ENCODE peak calls at places on chromosomes 16 and 17, in six cellular contexts. One of them, this sample, is unnamed.

GRCh38 chr16:73545713-73546112 is 497.8 kb upstream of the ZFHX3 start:
- DNase-seq in H1: no peak
- DNase-seq in thoracic aorta: no peak
- DNase-seq in BJ: no peak
- DNase-seq in heart left ventricle: no peak
- DNase-seq in foreskin fibroblast: no peak
- DNase-seq in this sample: no peak

GRCh38 chr16:71460246-71460645 is 1.8 kb downstream of the ZNF23 start:
- DNase-seq in H1: no peak
- DNase-seq in BJ: peak; percentile 79
- DNase-seq in foreskin fibroblast: peak; percentile 73
- DNase-seq in heart left ventricle: no peak
- DNase-seq in thoracic aorta: no peak
- DNase-seq in this sample: peak; percentile 73

GRCh38 chr17:29349409-29349808 is 40.8 kb upstream of the TAOK1 start:
- DNase-seq in thoracic aorta: no peak
- DNase-seq in BJ: no peak
- DNase-seq in H1: no peak
- DNase-seq in heart left ventricle: no peak
- DNase-seq in foreskin fibroblast: no peak
- DNase-seq in this sample: no peak

GRCh38 chr17:66620528-66620927 is 214.4 kb upstream of the CACNG5 start:
- DNase-seq in H1: no peak
- DNase-seq in BJ: no peak
- DNase-seq in thoracic aorta: no peak
- DNase-seq in heart left ventricle: no peak
- DNase-seq in foreskin fibroblast: no peak
- DNase-seq in this sample: no peak

GRCh38 chr17:73232587-73233373 is 28.9 kb downstream of the CPSF4L start:
- DNase-seq in foreskin fibroblast: no peak
- DNase-seq in heart left ventricle: peak; percentile 34
- DNase-seq in BJ: no peak
- DNase-seq in thoracic aorta: no peak
- DNase-seq in H1: no peak
- DNase-seq in this sample: no peak

GRCh38 chr17:12959441-12959840 is 58.4 kb downstream of the ELAC2 start:
- DNase-seq in heart left ventricle: no peak
- DNase-seq in foreskin fibroblast: no peak
- DNase-seq in thoracic aorta: no peak
- DNase-seq in BJ: no peak
- DNase-seq in H1: no peak
- DNase-seq in this sample: peak; percentile 51

GRCh38 chr16:49058382-49058781 is 223.3 kb downstream of the CBLN1 start:
- DNase-seq in heart left ventricle: no peak
- DNase-seq in BJ: no peak
- DNase-seq in H1: no peak
- DNase-seq in foreskin fibroblast: no peak
- DNase-seq in thoracic aorta: no peak
- DNase-seq in this sample: no peak

GRCh38 chr16:85172465-85173071 is 60.3 kb upstream of the CIBAR2 start:
- DNase-seq in thoracic aorta: no peak
- DNase-seq in BJ: no peak
- DNase-seq in foreskin fibroblast: peak; percentile 56
- DNase-seq in heart left ventricle: peak; percentile 69
- DNase-seq in H1: peak; percentile 70
- DNase-seq in this sample: no peak

GRCh38 chr17:7307686-7308624 is 527 bp downstream of the EIF5A start:
- DNase-seq in H1: peak; percentile 72
- DNase-seq in heart left ventricle: peak; percentile 68
- DNase-seq in foreskin fibroblast: peak; percentile 48
- DNase-seq in thoracic aorta: no peak
- DNase-seq in BJ: no peak
- DNase-seq in this sample: no peak

GRCh38 chr17:45246861-45247428 is 14.9 kb downstream of the SPATA32 start:
- DNase-seq in BJ: no peak
- DNase-seq in heart left ventricle: peak; percentile 52
- DNase-seq in thoracic aorta: no peak
- DNase-seq in foreskin fibroblast: no peak
- DNase-seq in H1: peak; percentile 83
- DNase-seq in this sample: no peak

GRCh38 chr16:56355221-56355620 is 70.1 kb downstream of the AMFR start:
- DNase-seq in H1: no peak
- DNase-seq in thoracic aorta: no peak
- DNase-seq in BJ: no peak
- DNase-seq in foreskin fibroblast: no peak
- DNase-seq in heart left ventricle: no peak
- DNase-seq in this sample: no peak

GRCh38 chr16:23064642-23065041 is 84.6 kb downstream of the USP31 start:
- DNase-seq in foreskin fibroblast: no peak
- DNase-seq in heart left ventricle: no peak
- DNase-seq in BJ: no peak
- DNase-seq in thoracic aorta: no peak
- DNase-seq in H1: no peak
- DNase-seq in this sample: no peak

GRCh38 chr17:75704963-75705875 is 16.0 kb upstream of the ITGB4 start:
- DNase-seq in H1: no peak
- DNase-seq in heart left ventricle: peak; percentile 58
- DNase-seq in BJ: no peak
- DNase-seq in foreskin fibroblast: no peak
- DNase-seq in thoracic aorta: no peak
- DNase-seq in this sample: no peak

GRCh38 chr17:67582632-67583230 is 135.0 kb upstream of the NOL11 start:
- DNase-seq in BJ: no peak
- DNase-seq in H1: no peak
- DNase-seq in foreskin fibroblast: no peak
- DNase-seq in heart left ventricle: no peak
- DNase-seq in thoracic aorta: no peak
- DNase-seq in this sample: no peak

GRCh38 chr17:46819906-46820351 is 1.4 kb upstream of the WNT3 start:
- DNase-seq in foreskin fibroblast: no peak
- DNase-seq in BJ: no peak
- DNase-seq in heart left ventricle: no peak
- DNase-seq in thoracic aorta: no peak
- DNase-seq in H1: peak; percentile 66
- DNase-seq in this sample: no peak

GRCh38 chr17:1769826-1770477 is 8.1 kb downstream of the SERPINF1 start:
- DNase-seq in heart left ventricle: no peak
- DNase-seq in foreskin fibroblast: no peak
- DNase-seq in BJ: no peak
- DNase-seq in H1: no peak
- DNase-seq in thoracic aorta: no peak
- DNase-seq in this sample: no peak

GRCh38 chr17:58576679-58577367 is 62.4 kb upstream of the MTMR4 start:
- DNase-seq in thoracic aorta: no peak
- DNase-seq in H1: no peak
- DNase-seq in BJ: no peak
- DNase-seq in foreskin fibroblast: no peak
- DNase-seq in heart left ventricle: no peak
- DNase-seq in this sample: no peak

GRCh38 chr16:28974007-28974436 is 556 bp upstream of the SPNS1 start:
- DNase-seq in foreskin fibroblast: peak; percentile 53
- DNase-seq in thoracic aorta: no peak
- DNase-seq in BJ: peak; percentile 7
- DNase-seq in H1: peak; percentile 71
- DNase-seq in heart left ventricle: peak; percentile 59
- DNase-seq in this sample: no peak

GRCh38 chr16:52320930-52321439 is 226.0 kb downstream of the TOX3 start:
- DNase-seq in BJ: no peak
- DNase-seq in heart left ventricle: no peak
- DNase-seq in foreskin fibroblast: no peak
- DNase-seq in H1: no peak
- DNase-seq in thoracic aorta: no peak
- DNase-seq in this sample: no peak

GRCh38 chr17:78736526-78737079 is 45.5 kb downstream of the CYTH1 start:
- DNase-seq in thoracic aorta: no peak
- DNase-seq in foreskin fibroblast: no peak
- DNase-seq in heart left ventricle: peak; percentile 84
- DNase-seq in H1: no peak
- DNase-seq in BJ: no peak
- DNase-seq in this sample: no peak

GRCh38 chr16:72125635-72126428 is 32.2 kb downstream of the DHX38 start:
- DNase-seq in foreskin fibroblast: no peak
- DNase-seq in BJ: no peak
- DNase-seq in heart left ventricle: no peak
- DNase-seq in H1: no peak
- DNase-seq in thoracic aorta: no peak
- DNase-seq in this sample: no peak

GRCh38 chr16:8730335-8730915 is 56.0 kb downstream of the ABAT start:
- DNase-seq in heart left ventricle: no peak
- DNase-seq in BJ: no peak
- DNase-seq in thoracic aorta: no peak
- DNase-seq in H1: no peak
- DNase-seq in foreskin fibroblast: no peak
- DNase-seq in this sample: no peak

DNA sequence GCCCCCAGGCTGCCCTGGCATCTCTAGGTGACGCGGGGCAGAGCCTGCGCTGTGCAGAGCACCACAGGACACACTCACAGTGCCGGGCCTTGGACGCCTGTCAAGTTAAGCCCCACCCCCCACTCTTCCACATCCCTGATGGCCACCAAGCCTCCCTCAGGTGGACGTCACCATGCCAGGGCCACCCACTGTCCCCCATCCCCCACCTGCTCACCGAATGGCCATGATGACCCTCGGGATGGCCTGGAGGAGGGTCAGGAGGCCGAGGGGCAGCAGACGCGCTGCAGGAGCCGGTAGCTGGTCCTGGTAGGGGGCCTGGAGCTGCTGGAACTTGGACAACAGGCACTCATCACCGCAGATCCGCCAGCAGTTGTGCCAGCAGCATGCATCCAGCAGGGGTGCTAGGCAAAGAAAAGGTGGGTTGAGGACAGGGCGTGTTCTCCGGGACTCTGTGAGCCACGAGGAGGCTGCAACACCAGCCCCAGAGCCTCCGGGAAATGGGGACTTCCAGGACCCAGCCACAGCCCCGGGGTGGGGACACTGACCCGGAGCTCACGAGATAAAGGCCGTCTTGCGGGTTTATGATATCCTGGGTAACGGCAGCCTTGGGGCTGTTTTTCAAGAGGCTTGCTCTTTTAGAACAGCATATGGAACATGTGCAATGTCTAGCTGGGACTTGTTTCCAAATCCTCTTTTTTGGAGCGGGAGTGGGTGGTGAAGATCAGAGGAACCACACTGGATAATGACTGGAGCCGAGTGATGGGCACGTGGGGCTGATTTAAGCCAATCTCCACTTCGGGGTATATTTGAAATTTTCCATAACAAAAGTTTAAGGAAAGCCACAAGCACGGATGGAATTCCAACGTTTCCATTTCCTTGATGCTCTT is 11.4 kb downstream of the C16orf95 start:
- DNase-seq in heart left ventricle: no peak
- DNase-seq in H1: no peak
- DNase-seq in foreskin fibroblast: peak; percentile 56
- DNase-seq in BJ: peak; percentile 62
- DNase-seq in thoracic aorta: no peak
- DNase-seq in this sample: peak; percentile 16
- TF ChIP-seq CTCF in heart left ventricle: no peak
- TF ChIP-seq CTCF in H1: peak; percentile 45
- TF ChIP-seq CTCF in foreskin fibroblast: peak; percentile 30
- TF ChIP-seq CTCF in BJ: peak; percentile 59
- TF ChIP-seq CTCF in thoracic aorta: no peak
- TF ChIP-seq CTCF in this sample: peak; percentile 54

DNA sequence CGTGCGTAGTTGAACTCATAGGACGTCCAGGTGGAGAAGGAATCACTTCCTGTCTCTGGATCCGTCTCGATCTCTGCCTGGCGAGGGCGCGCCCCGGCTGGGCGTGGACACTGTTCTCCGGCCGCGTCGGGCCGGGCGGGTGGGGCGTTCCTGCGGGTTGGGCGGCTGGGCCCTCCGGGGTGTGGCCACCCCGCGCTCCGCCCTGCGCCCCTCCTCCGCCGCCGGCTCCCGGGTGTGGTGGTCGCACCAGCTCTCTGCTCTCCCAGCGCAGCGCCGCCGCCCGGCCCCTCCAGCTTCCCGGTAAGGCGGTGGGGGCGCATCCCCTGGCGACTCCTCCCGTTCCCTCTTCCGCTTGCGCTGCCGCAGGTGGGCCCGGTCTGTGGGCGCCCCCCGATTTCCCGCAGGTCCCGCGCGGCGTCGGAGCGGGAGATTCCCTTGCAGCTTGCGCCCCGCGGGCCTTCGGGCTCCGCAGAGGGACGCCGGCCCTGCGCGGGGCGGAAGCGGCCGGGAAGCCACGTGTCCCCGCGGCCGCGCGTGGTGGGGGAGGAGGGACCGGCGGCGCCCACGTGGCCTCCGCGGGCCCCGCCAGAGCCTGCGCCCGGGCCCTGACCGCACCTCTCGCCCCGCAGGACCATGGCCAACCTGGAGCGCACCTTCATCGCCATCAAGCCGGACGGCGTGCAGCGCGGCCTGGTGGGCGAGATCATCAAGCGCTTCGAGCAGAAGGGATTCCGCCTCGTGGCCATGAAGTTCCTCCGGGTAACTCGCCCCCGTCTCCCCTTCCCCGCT is at the start of gene NME2:
- DNase-seq in thoracic aorta: peak; percentile 60
- DNase-seq in heart left ventricle: peak; percentile 94
- DNase-seq in foreskin fibroblast: peak; percentile 85
- DNase-seq in H1: peak; percentile 96
- DNase-seq in BJ: no peak
- DNase-seq in this sample: no peak
- TF ChIP-seq CTCF in thoracic aorta: no peak
- TF ChIP-seq CTCF in heart left ventricle: no peak
- TF ChIP-seq CTCF in foreskin fibroblast: no peak
- TF ChIP-seq CTCF in H1: no peak
- TF ChIP-seq CTCF in BJ: no peak
- TF ChIP-seq CTCF in this sample: peak; percentile 23

DNA sequence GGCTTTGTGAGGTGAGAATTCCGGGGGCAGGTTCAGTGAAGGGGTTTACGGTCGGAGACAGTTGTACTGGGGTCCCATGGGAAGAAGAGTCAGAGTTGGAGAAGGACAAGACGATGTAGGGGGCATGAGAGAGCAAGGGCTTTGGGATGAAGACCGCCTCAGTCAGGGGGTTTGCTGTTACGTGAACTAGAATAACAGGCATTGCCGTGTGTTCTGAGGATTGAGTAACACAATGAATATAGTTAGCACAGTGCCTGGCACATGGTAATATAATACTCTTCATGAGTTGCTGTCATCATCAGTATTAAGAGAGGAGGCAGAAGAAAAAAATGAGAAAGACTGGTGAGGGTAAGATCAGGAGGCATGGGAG is 577 bp downstream of the ZNF646 start:
- DNase-seq in foreskin fibroblast: no peak
- DNase-seq in H1: no peak
- DNase-seq in thoracic aorta: no peak
- DNase-seq in heart left ventricle: no peak
- DNase-seq in BJ: no peak
- DNase-seq in this sample: no peak
- TF ChIP-seq CTCF in foreskin fibroblast: no peak
- TF ChIP-seq CTCF in H1: no peak
- TF ChIP-seq CTCF in thoracic aorta: no peak
- TF ChIP-seq CTCF in heart left ventricle: no peak
- TF ChIP-seq CTCF in BJ: no peak
- TF ChIP-seq CTCF in this sample: no peak

GRCh38 chr17:19678581-19679418 is 30.2 kb downstream of the ALDH3A2 start:
- DNase-seq in BJ: no peak
- DNase-seq in heart left ventricle: no peak
- DNase-seq in foreskin fibroblast: no peak
- DNase-seq in H1: no peak
- DNase-seq in thoracic aorta: no peak
- DNase-seq in this sample: no peak
- TF ChIP-seq CTCF in BJ: no peak
- TF ChIP-seq CTCF in heart left ventricle: no peak
- TF ChIP-seq CTCF in foreskin fibroblast: no peak
- TF ChIP-seq CTCF in H1: no peak
- TF ChIP-seq CTCF in thoracic aorta: no peak
- TF ChIP-seq CTCF in this sample: no peak

This sample was measured in AG04449.